ENCODE peak calls at places on chromosome X, in five cellular contexts. C, P, G, B and D are unnamed samples.

GRCh38 chrX:21698274-21698673 is 40.1 kb upstream of the KLHL34 start:
- DNase-seq in P (no peak), C (no peak), B (no peak), G (no peak), D (no peak)

GRCh38 chrX:112513154-112513553 is 166.6 kb downstream of the LHFPL1 start:
- DNase-seq in B (peak), P (peak), C (peak), G (no peak), D (peak)

GRCh38 chrX:17521871-17522693 is 147.1 kb downstream of the NHS start:
- DNase-seq in G (no peak), B (no peak), C (peak), P (peak), D (peak)

GRCh38 chrX:154712781-154713391 is 38.0 kb downstream of the GAB3 start:
- DNase-seq in C (peak), P (no peak), G (peak), B (no peak), D (no peak)

GRCh38 chrX:123254457-123254856 is 70.4 kb downstream of the GRIA3 start:
- DNase-seq in G (no peak), C (no peak), B (no peak), P (no peak), D (no peak)

GRCh38 chrX:434946-435345 is 48.2 kb upstream of the PPP2R3B start:
- DNase-seq in B (no peak), P (no peak), G (no peak), C (no peak), D (no peak)

GRCh38 chrX:101658661-101659477 is 781 bp downstream of the ARMCX2 start:
- DNase-seq in C (peak), B (peak), G (no peak), P (peak), D (peak)

GRCh38 chrX:113594504-113594903 is 753.9 kb upstream of the AMOT start:
- DNase-seq in C (no peak), B (no peak), P (no peak), G (no peak), D (peak)

GRCh38 chrX:43970528-43970927 is 2.7 kb downstream of the NDP start:
- DNase-seq in P (no peak), B (no peak), G (no peak), C (no peak), D (peak)

GRCh38 chrX:38627683-38628082 is 66.3 kb downstream of the TSPAN7 start:
- DNase-seq in P (peak), C (peak), G (no peak), B (peak), D (peak)

GRCh38 chrX:129842510-129843208 is 1.0 kb downstream of the ZDHHC9 start:
- DNase-seq in C (peak), P (peak), G (no peak), B (peak), D (peak)

GRCh38 chrX:19715711-19716638 is 171.4 kb downstream of the SH3KBP1 start:
- DNase-seq in C (no peak), G (no peak), B (no peak), P (no peak), D (no peak)

GRCh38 chrX:135737361-135738071 is 24.1 kb downstream of the CT45A1 start:
- DNase-seq in G (no peak), P (peak), C (peak), B (no peak), D (no peak)

GRCh38 chrX:108541286-108541685 is 101.6 kb downstream of the COL4A5 start:
- DNase-seq in G (no peak), C (no peak), P (peak), B (no peak), D (no peak)

DNA sequence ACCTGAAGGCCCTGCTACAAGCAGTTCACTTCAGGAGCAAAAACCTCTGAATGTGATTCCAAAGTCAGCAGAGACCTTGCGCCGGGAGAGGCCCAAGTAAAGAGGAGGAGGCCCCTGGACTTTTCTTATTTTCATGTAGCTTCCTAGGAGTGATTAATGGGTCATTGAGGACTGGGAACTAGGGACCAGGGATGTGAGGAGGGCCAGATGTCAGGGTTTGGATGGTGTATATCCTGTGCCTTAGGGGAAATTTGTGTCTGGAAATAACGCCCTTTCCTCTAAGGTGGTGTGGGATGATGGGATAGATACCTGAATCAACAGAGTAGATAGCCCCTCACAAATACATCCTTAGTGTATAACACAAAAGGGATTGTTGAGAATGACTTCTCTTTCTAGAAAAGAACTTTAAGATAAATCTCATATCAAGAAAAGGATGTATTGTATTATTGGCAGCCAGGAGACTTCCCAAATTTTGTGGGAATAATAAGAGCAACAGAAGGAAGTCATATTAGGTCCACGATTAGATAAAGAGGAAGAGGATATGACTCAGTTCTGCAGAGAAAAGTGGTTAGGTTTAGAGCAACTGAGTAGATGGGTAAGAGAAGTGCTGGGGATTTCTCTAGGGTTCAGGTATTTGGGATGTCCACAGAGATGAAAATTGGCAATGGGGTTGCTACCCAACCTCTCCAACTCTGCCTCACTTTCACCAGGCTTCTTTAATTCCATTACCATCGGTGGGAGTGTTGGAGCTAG is 1.1 kb downstream of the ITGB1BP2 start:
- DNase-seq in C (no peak), P (no peak), B (no peak), G (no peak), D (no peak)
- H3K4me3 ChIP-seq in C (no peak), P (no peak), B (no peak), G (no peak), D (no peak)

DNA sequence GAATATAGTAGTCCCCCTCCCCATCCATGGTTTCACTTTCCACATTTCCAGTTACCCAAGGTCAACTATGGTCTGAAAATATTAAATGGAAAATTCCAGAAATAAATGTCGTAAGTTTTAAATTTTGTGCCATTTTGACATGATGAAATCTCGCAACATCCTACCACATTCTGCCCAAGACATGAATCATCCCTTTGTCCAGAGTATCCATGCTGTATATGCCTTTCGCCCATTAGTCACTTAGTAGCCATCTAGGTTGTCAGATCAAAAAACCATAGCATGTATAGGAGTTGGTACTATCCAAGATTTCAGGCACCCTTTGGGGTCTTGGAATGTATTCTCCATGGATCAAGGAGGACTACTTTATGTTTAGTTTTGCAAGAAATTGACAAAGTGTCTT is 8.3 kb downstream of the PRRG1 start:
- DNase-seq in C (no peak), P (no peak), G (no peak), B (no peak), D (no peak)
- H3K4me3 ChIP-seq in C (no peak), P (no peak), G (no peak), B (no peak), D (no peak)

DNA sequence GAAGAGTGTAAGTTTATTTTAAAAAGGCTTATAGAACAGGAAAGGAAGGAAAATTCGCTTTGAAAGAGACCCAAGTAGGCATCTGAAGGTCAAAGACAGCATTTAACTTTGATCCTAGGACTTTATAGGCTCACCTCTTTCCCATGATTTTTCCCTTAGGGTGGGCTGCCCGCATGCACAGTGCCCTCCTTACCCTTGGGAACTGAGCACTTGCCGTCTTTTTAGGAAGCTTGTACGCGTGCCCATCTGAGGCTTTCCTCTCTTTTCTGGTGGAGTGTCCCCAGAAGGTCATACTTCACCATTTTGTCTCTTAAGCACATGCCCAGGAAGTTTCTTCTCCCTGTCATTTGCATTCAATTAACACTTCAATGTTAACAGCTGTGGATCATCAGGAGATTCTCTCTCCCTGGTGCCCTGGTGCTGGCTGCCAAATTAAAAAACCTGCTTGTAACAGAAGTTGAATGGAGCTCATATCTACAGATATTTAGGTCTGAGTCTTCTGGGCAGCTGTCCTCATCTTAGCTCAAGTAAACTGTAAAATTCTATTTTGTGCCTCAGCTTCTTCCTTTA is 38.4 kb upstream of the IL9R start:
- DNase-seq in C (no peak), P (peak), B (no peak), G (no peak), D (peak)
- H3K4me3 ChIP-seq in C (no peak), P (peak), B (no peak), G (no peak), D (peak)

GRCh38 chrX:133840415-133840814 is 145.0 kb downstream of the GPC3 start:
- DNase-seq in P (no peak), C (no peak), G (no peak), B (no peak), D (no peak)

GRCh38 chrX:133838761-133839676 is 146.4 kb downstream of the GPC3 start:
- DNase-seq in G (no peak), B (no peak), P (peak), C (peak), D (peak)
- H3K4me3 ChIP-seq in G (no peak), B (no peak), P (no peak), C (no peak), D (no peak)